ENCODE peak calls at places on chromosomes 4 and X, in six cellular contexts. One of them, this sample, is unnamed.

GRCh38 chrX:39397561-39398200 is 596.4 kb downstream of the MID1IP1 start:
- DNase-seq in HepG2: no peak
- DNase-seq in HCT116: no peak
- DNase-seq in H1: no peak
- DNase-seq in SK-N-SH: peak
- DNase-seq in GM12878: no peak
- DNase-seq in this sample: no peak

GRCh38 chr4:55722132-55722531 is 86.0 kb upstream of the NMU start:
- DNase-seq in HepG2: no peak
- DNase-seq in HCT116: no peak
- DNase-seq in H1: no peak
- DNase-seq in SK-N-SH: no peak
- DNase-seq in GM12878: no peak
- DNase-seq in this sample: no peak

GRCh38 chr4:79042079-79042674 is 102.9 kb upstream of the PAQR3 start:
- DNase-seq in H1: no peak
- DNase-seq in HCT116: peak
- DNase-seq in SK-N-SH: peak
- DNase-seq in GM12878: no peak
- DNase-seq in HepG2: peak
- DNase-seq in this sample: no peak

GRCh38 chr4:154642361-154642760 is 29.9 kb upstream of the FGG start:
- DNase-seq in SK-N-SH: no peak
- DNase-seq in HCT116: no peak
- DNase-seq in GM12878: no peak
- DNase-seq in HepG2: no peak
- DNase-seq in H1: no peak
- DNase-seq in this sample: no peak

GRCh38 chr4:33467291-33467690 is 2747.1 kb downstream of the PCDH7 start:
- DNase-seq in HepG2: no peak
- DNase-seq in H1: peak
- DNase-seq in GM12878: no peak
- DNase-seq in SK-N-SH: no peak
- DNase-seq in HCT116: no peak
- DNase-seq in this sample: no peak

GRCh38 chrX:44223150-44223549 is 120.3 kb downstream of the EFHC2 start:
- DNase-seq in HCT116: peak
- DNase-seq in SK-N-SH: no peak
- DNase-seq in GM12878: no peak
- DNase-seq in HepG2: no peak
- DNase-seq in H1: no peak
- DNase-seq in this sample: no peak

GRCh38 chr4:95548738-95549245 is at the start of gene UNC5C:
- DNase-seq in HepG2: no peak
- DNase-seq in HCT116: no peak
- DNase-seq in H1: peak
- DNase-seq in GM12878: no peak
- DNase-seq in SK-N-SH: peak
- DNase-seq in this sample: peak

GRCh38 chr4:77821775-77822174 is 2.6 kb upstream of the CNOT6L start:
- DNase-seq in GM12878: no peak
- DNase-seq in HCT116: no peak
- DNase-seq in H1: no peak
- DNase-seq in SK-N-SH: no peak
- DNase-seq in HepG2: no peak
- DNase-seq in this sample: no peak

GRCh38 chr4:110527156-110527555 is 51.2 kb downstream of the ENPEP start:
- DNase-seq in SK-N-SH: no peak
- DNase-seq in HCT116: no peak
- DNase-seq in HepG2: no peak
- DNase-seq in GM12878: no peak
- DNase-seq in H1: no peak
- DNase-seq in this sample: no peak

GRCh38 chr4:96025031-96025430 is 185.1 kb downstream of the PDHA2 start:
- DNase-seq in GM12878: no peak
- DNase-seq in HCT116: no peak
- DNase-seq in HepG2: no peak
- DNase-seq in SK-N-SH: no peak
- DNase-seq in H1: no peak
- DNase-seq in this sample: no peak

GRCh38 chrX:29671426-29671825 is 543.9 kb upstream of the MAGEB2 start:
- DNase-seq in HepG2: no peak
- DNase-seq in H1: no peak
- DNase-seq in SK-N-SH: no peak
- DNase-seq in GM12878: no peak
- DNase-seq in HCT116: no peak
- DNase-seq in this sample: no peak

GRCh38 chr4:8641256-8641655 is 48.7 kb downstream of the CPZ start:
- DNase-seq in HCT116: no peak
- DNase-seq in SK-N-SH: no peak
- DNase-seq in GM12878: no peak
- DNase-seq in HepG2: no peak
- DNase-seq in H1: no peak
- DNase-seq in this sample: no peak

GRCh38 chr4:26503427-26503826 is 13.1 kb upstream of the CCKAR start:
- DNase-seq in HepG2: no peak
- DNase-seq in H1: no peak
- DNase-seq in HCT116: no peak
- DNase-seq in GM12878: no peak
- DNase-seq in SK-N-SH: no peak
- DNase-seq in this sample: no peak

GRCh38 chr4:2789801-2790582 is 2.9 kb upstream of the SH3BP2 start:
- DNase-seq in HepG2: no peak
- DNase-seq in SK-N-SH: peak
- DNase-seq in HCT116: no peak
- DNase-seq in GM12878: no peak
- DNase-seq in H1: no peak
- DNase-seq in this sample: no peak

GRCh38 chr4:127809173-127809800 is 27.2 kb downstream of the HSPA4L start:
- DNase-seq in HCT116: no peak
- DNase-seq in GM12878: no peak
- DNase-seq in SK-N-SH: no peak
- DNase-seq in H1: no peak
- DNase-seq in HepG2: peak
- DNase-seq in this sample: peak

GRCh38 chrX:150533863-150534262 is 34.6 kb upstream of the MTM1 start:
- DNase-seq in SK-N-SH: no peak
- DNase-seq in HCT116: no peak
- DNase-seq in H1: no peak
- DNase-seq in GM12878: no peak
- DNase-seq in HepG2: no peak
- DNase-seq in this sample: no peak

GRCh38 chrX:47772764-47773163 is 63.9 kb upstream of the ZNF81 start:
- DNase-seq in HepG2: no peak
- DNase-seq in SK-N-SH: no peak
- DNase-seq in H1: no peak
- DNase-seq in GM12878: no peak
- DNase-seq in HCT116: no peak
- DNase-seq in this sample: no peak

GRCh38 chrX:26032141-26032917 is 105.8 kb upstream of the MAGEB18 start:
- DNase-seq in GM12878: no peak
- DNase-seq in H1: no peak
- DNase-seq in HCT116: no peak
- DNase-seq in SK-N-SH: no peak
- DNase-seq in HepG2: no peak
- DNase-seq in this sample: no peak

GRCh38 chrX:148572332-148572731 is 71.9 kb downstream of the AFF2 start:
- DNase-seq in HepG2: no peak
- DNase-seq in SK-N-SH: no peak
- DNase-seq in HCT116: no peak
- DNase-seq in H1: no peak
- DNase-seq in GM12878: no peak
- DNase-seq in this sample: no peak

GRCh38 chrX:139932901-139933796 is at the start of gene ATP11C:
- DNase-seq in HCT116: peak
- DNase-seq in GM12878: peak
- DNase-seq in SK-N-SH: peak
- DNase-seq in H1: peak
- DNase-seq in HepG2: peak
- DNase-seq in this sample: peak

GRCh38 chr4:24471623-24472510 is 112.5 kb downstream of the DHX15 start:
- DNase-seq in H1: peak
- DNase-seq in HepG2: no peak
- DNase-seq in GM12878: no peak
- DNase-seq in SK-N-SH: peak
- DNase-seq in HCT116: no peak
- DNase-seq in this sample: no peak

GRCh38 chr4:145722561-145722960 is 42.6 kb downstream of the C4orf51 start:
- DNase-seq in SK-N-SH: no peak
- DNase-seq in H1: no peak
- DNase-seq in GM12878: no peak
- DNase-seq in HCT116: no peak
- DNase-seq in HepG2: no peak
- DNase-seq in this sample: no peak

GRCh38 chr4:38313999-38314561 is 349.9 kb upstream of the KLF3 start:
- DNase-seq in H1: no peak
- DNase-seq in HCT116: no peak
- DNase-seq in HepG2: no peak
- DNase-seq in GM12878: no peak
- DNase-seq in SK-N-SH: no peak
- DNase-seq in this sample: no peak

GRCh38 chrX:57951666-57952319 is 41.5 kb upstream of the ZXDA start:
- DNase-seq in SK-N-SH: no peak
- DNase-seq in H1: no peak
- DNase-seq in GM12878: no peak
- DNase-seq in HCT116: no peak
- DNase-seq in HepG2: no peak
- DNase-seq in this sample: no peak

GRCh38 chr4:87078987-87079469 is 141.4 kb downstream of the KLHL8 start:
- DNase-seq in SK-N-SH: no peak
- DNase-seq in HepG2: no peak
- DNase-seq in GM12878: no peak
- DNase-seq in H1: no peak
- DNase-seq in HCT116: no peak
- DNase-seq in this sample: no peak

GRCh38 chr4:33071552-33071951 is 2351.4 kb downstream of the PCDH7 start:
- DNase-seq in HCT116: no peak
- DNase-seq in HepG2: no peak
- DNase-seq in H1: no peak
- DNase-seq in SK-N-SH: no peak
- DNase-seq in GM12878: no peak
- DNase-seq in this sample: no peak

GRCh38 chrX:124042042-124042441 is 80.5 kb downstream of the STAG2 start:
- DNase-seq in HepG2: no peak
- DNase-seq in H1: no peak
- DNase-seq in SK-N-SH: no peak
- DNase-seq in GM12878: no peak
- DNase-seq in HCT116: no peak
- DNase-seq in this sample: no peak
- TF ChIP-seq JUND in HepG2: no peak
- TF ChIP-seq JUND in H1: no peak
- TF ChIP-seq JUND in SK-N-SH: peak
- TF ChIP-seq JUND in GM12878: no peak
- TF ChIP-seq JUND in HCT116: no peak
- TF ChIP-seq JUND in this sample: no peak

GRCh38 chrX:111444881-111445280 is 32.9 kb upstream of the DCX start:
- DNase-seq in HCT116: no peak
- DNase-seq in H1: no peak
- DNase-seq in GM12878: no peak
- DNase-seq in HepG2: no peak
- DNase-seq in SK-N-SH: no peak
- DNase-seq in this sample: no peak

GRCh38 chrX:111442791-111443190 is 30.8 kb upstream of the DCX start:
- DNase-seq in GM12878: no peak
- DNase-seq in SK-N-SH: no peak
- DNase-seq in HepG2: no peak
- DNase-seq in H1: no peak
- DNase-seq in HCT116: no peak
- DNase-seq in this sample: no peak

GRCh38 chrX:111445485-111445884 is 33.5 kb upstream of the DCX start:
- DNase-seq in HepG2: peak
- DNase-seq in GM12878: no peak
- DNase-seq in HCT116: peak
- DNase-seq in H1: no peak
- DNase-seq in SK-N-SH: peak
- DNase-seq in this sample: no peak

DNA sequence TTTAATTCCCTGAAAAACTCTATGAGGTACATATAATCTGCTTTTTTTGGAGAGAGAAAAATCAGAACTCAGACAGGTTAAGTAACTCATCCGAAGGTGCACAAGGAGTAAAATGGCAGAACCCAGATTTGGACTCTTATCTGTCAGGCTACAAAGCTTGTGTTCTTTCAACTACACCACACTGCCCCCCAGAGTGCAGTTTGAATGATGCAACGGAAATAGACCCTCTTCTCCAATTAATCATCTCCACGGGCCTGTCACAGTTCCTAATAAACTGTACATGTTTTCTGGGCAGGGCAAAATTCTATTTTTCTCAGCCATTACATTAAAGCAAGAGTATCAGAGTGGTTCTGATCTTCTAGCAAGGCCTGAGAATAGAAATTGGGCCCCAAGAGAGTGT is 35.3 kb upstream of the DCX start:
- DNase-seq in HepG2: peak
- DNase-seq in HCT116: peak
- DNase-seq in GM12878: no peak
- DNase-seq in SK-N-SH: peak
- DNase-seq in H1: peak
- DNase-seq in this sample: no peak
- TF ChIP-seq JUND in HepG2: no peak
- TF ChIP-seq JUND in HCT116: no peak
- TF ChIP-seq JUND in GM12878: no peak
- TF ChIP-seq JUND in SK-N-SH: no peak
- TF ChIP-seq JUND in H1: no peak
- TF ChIP-seq JUND in this sample: no peak

DNA sequence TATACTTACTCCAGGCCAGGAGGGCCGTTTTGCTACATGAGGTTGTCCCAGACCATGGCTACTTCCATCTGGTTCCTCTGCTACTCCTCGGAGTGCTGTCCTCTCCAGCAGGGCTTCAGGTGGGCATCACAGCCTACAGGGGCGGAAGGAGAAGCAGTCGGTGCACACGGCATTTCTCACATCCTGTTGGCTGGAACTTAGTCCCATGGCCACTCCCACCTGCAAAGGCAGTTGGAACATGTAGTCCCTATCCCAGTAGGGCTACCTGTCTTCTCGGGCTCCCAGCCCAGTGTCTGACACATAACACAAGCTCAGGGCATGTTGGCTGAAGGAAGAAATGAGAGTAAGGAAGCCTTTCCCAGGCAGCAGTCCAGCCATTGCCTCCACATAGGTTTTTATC is 7.7 kb upstream of the STK32B start:
- DNase-seq in HepG2: no peak
- DNase-seq in SK-N-SH: no peak
- DNase-seq in HCT116: no peak
- DNase-seq in H1: no peak
- DNase-seq in GM12878: no peak
- DNase-seq in this sample: peak
- TF ChIP-seq JUND in HepG2: no peak
- TF ChIP-seq JUND in SK-N-SH: no peak
- TF ChIP-seq JUND in HCT116: no peak
- TF ChIP-seq JUND in H1: no peak
- TF ChIP-seq JUND in GM12878: no peak
- TF ChIP-seq JUND in this sample: no peak

DNA sequence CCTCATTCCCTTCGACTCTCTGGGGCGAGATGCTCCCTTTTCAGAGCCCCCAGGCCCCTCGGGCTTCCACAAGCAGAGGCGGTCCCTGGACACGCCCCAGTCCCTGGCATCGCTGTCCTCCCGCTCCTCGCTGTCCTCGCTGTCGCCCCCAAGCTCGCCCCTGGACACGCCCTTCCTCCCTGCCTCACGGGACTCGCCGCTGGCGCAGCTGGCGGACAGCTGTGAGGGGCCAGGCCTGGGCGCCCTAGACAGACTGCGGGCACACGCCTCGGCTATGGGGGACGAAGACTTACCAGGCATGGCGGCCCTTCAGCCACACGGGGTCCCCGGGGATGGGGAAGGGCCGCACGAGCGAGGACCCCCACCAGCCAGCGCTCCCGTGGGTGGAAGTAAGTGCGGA is 39.5 kb upstream of the CLCN4 start:
- DNase-seq in GM12878: no peak
- DNase-seq in SK-N-SH: no peak
- DNase-seq in HepG2: no peak
- DNase-seq in H1: no peak
- DNase-seq in HCT116: no peak
- DNase-seq in this sample: no peak
- TF ChIP-seq JUND in GM12878: no peak
- TF ChIP-seq JUND in SK-N-SH: no peak
- TF ChIP-seq JUND in HepG2: no peak
- TF ChIP-seq JUND in H1: no peak
- TF ChIP-seq JUND in HCT116: no peak
- TF ChIP-seq JUND in this sample: no peak